ENCODE peak calls at places on chromosomes 7 and 10, in six cellular contexts. C is A172; I is astrocyte of the spinal cord; K is EL; N is activated CD4-positive, CD25-positive, alpha-beta regulatory T cell; G is neuronal stem cell. B is an unnamed sample.

GRCh38 chr7:55431898-55432297 is 66.8 kb downstream of the LANCL2 start:
- DNase-seq in K (no peak), G (no peak), I (no peak), C (no peak), N (no peak), B (no peak)

GRCh38 chr7:5597772-5598171 is 174.1 kb upstream of the TNRC18 start:
- DNase-seq in C (no peak), K (no peak), N (no peak), G (no peak), I (peak), B (no peak)

GRCh38 chr7:98133621-98134266 is 27.1 kb downstream of the LMTK2 start:
- DNase-seq in N (no peak), K (peak), G (no peak), I (peak), C (peak), B (peak)

GRCh38 chr7:28207486-28208158 is 27.0 kb upstream of the JAZF1 start:
- DNase-seq in N (no peak), K (no peak), I (peak), G (no peak), C (peak), B (peak)

GRCh38 chr7:1678070-1678543 is 8.0 kb downstream of the ELFN1 start:
- DNase-seq in I (no peak), G (no peak), C (no peak), N (no peak), K (no peak), B (no peak)

GRCh38 chr10:62501547-62501946 is 127.4 kb downstream of the ZNF365 start:
- DNase-seq in G (no peak), K (peak), C (no peak), N (no peak), I (no peak), B (no peak)

GRCh38 chr10:61923210-61924024 is 21.9 kb downstream of the ARID5B start:
- DNase-seq in C (no peak), N (no peak), K (peak), G (no peak), I (peak), B (no peak)

GRCh38 chr10:78250313-78251040 is 216.8 kb downstream of the RPS24 start:
- DNase-seq in G (no peak), C (no peak), K (no peak), I (no peak), N (no peak), B (no peak)

GRCh38 chr7:32588657-32589056 is 93.4 kb downstream of the AVL9 start:
- DNase-seq in I (peak), N (no peak), K (peak), C (peak), G (no peak), B (peak)

GRCh38 chr10:69757553-69758309 is 44.0 kb upstream of the COL13A1 start:
- DNase-seq in N (no peak), G (no peak), I (peak), C (peak), K (peak), B (peak)

GRCh38 chr10:88343761-88344484 is 239.2 kb downstream of the RNLS start:
- DNase-seq in G (no peak), I (no peak), K (no peak), C (no peak), N (no peak), B (no peak)

GRCh38 chr7:117470777-117471176 is 9.0 kb upstream of the CFTR start:
- DNase-seq in N (no peak), I (no peak), K (no peak), C (no peak), G (no peak), B (no peak)

GRCh38 chr7:27031289-27032172 is 64.3 kb downstream of the HOXA1 start:
- DNase-seq in K (peak), C (peak), I (peak), N (no peak), G (no peak), B (peak)

GRCh38 chr7:142053988-142054387 is 57.5 kb upstream of the MGAM2 start:
- DNase-seq in I (peak), N (no peak), K (peak), G (no peak), C (no peak), B (no peak)